ENCODE peak calls at places on chromosomes 6 and 20, in four cellular contexts. Q is occipital lobe, T is HTR-8/SVneo, H is T-helper 2 cell. I is an unnamed sample.

GRCh38 chr20:18628330-18628941 is 40.6 kb downstream of the DTD1 start:
- DNase-seq in Q (no peak), T (no peak), H (no peak), I (no peak)

GRCh38 chr20:44532981-44533331 is 11.1 kb upstream of the SERINC3 start:
- DNase-seq in Q (no peak), T (no peak), H (no peak), I (no peak)

GRCh38 chr6:146912730-146913680 is 291.2 kb upstream of the STXBP5 start:
- DNase-seq in Q (no peak), T (no peak), H (no peak), I (no peak)

GRCh38 chr20:36717657-36718056 is 28.2 kb downstream of the NDRG3 start:
- DNase-seq in Q (no peak), T (no peak), H (no peak), I (no peak)

GRCh38 chr20:64038579-64039292 is 2.8 kb downstream of the C20orf204 start:
- DNase-seq in Q (no peak), T (peak; percentile 97), H (peak; percentile 57), I (no peak)

GRCh38 chr6:152206072-152206818 is 398.8 kb downstream of the ESR1 start:
- DNase-seq in Q (no peak), T (peak; percentile 7), H (no peak), I (no peak)

GRCh38 chr20:46955601-46956556 is 61.2 kb downstream of the EYA2 start:
- DNase-seq in Q (no peak), T (no peak), H (no peak), I (no peak)

GRCh38 chr6:132122871-132123270 is 171.7 kb upstream of the CCN2 start:
- DNase-seq in Q (no peak), T (no peak), H (no peak), I (peak; percentile 13)

GRCh38 chr20:63648190-63648589 is 5.0 kb downstream of the STMN3 start:
- DNase-seq in Q (no peak), T (no peak), H (no peak), I (no peak)

GRCh38 chr6:4913705-4914411 is 90.0 kb downstream of the RPP40 start:
- DNase-seq in Q (no peak), T (no peak), H (no peak), I (no peak)

GRCh38 chr20:2778602-2779321 is 21.7 kb downstream of the CPXM1 start:
- DNase-seq in Q (no peak), T (no peak), H (no peak), I (no peak)

GRCh38 chr20:23920936-23921335 is 41.4 kb upstream of the CST5 start:
- DNase-seq in Q (no peak), T (no peak), H (no peak), I (no peak)

I was measured in dorsolateral prefrontal cortex.